ENCODE peak calls at places on chromosome 11, in five cellular contexts. One of them, this sample, is unnamed.

GRCh38 chr11:688681-689080 is 6.3 kb downstream of the DEAF1 start:
- DNase-seq in HCT116: no peak
- DNase-seq in K562: no peak
- DNase-seq in H1: no peak
- DNase-seq in GM12878: no peak
- DNase-seq in this sample: no peak

GRCh38 chr11:120128392-120129172 is 9.3 kb downstream of the TRIM29 start:
- DNase-seq in HCT116: no peak
- DNase-seq in H1: no peak
- DNase-seq in K562: no peak
- DNase-seq in GM12878: no peak
- DNase-seq in this sample: peak

GRCh38 chr11:101862410-101863233 is 52.2 kb upstream of the CEP126 start:
- DNase-seq in H1: no peak
- DNase-seq in K562: no peak
- DNase-seq in GM12878: no peak
- DNase-seq in HCT116: peak
- DNase-seq in this sample: peak

GRCh38 chr11:72375241-72375640 is 59.1 kb downstream of the CLPB start:
- DNase-seq in K562: no peak
- DNase-seq in H1: no peak
- DNase-seq in HCT116: no peak
- DNase-seq in GM12878: no peak
- DNase-seq in this sample: no peak

GRCh38 chr11:69321877-69322350 is 28.0 kb downstream of the MYEOV start:
- DNase-seq in K562: no peak
- DNase-seq in H1: no peak
- DNase-seq in GM12878: no peak
- DNase-seq in HCT116: no peak
- DNase-seq in this sample: no peak

GRCh38 chr11:3840870-3841425 is at the start of gene RHOG:
- DNase-seq in K562: peak
- DNase-seq in HCT116: no peak
- DNase-seq in GM12878: no peak
- DNase-seq in H1: no peak
- DNase-seq in this sample: peak

GRCh38 chr11:8839957-8840945 is 70.7 kb upstream of the AKIP1 start:
- DNase-seq in HCT116: no peak
- DNase-seq in H1: no peak
- DNase-seq in K562: no peak
- DNase-seq in GM12878: no peak
- DNase-seq in this sample: no peak

GRCh38 chr11:111759375-111759774 is 6.8 kb downstream of the PPP2R1B start:
- DNase-seq in HCT116: no peak
- DNase-seq in H1: no peak
- DNase-seq in GM12878: no peak
- DNase-seq in K562: no peak
- DNase-seq in this sample: no peak

GRCh38 chr11:43837879-43838278 is 42.8 kb upstream of the ALKBH3 start:
- DNase-seq in K562: no peak
- DNase-seq in HCT116: no peak
- DNase-seq in GM12878: no peak
- DNase-seq in H1: no peak
- DNase-seq in this sample: no peak

GRCh38 chr11:72069787-72070251 is 10.5 kb downstream of the NUMA1 start:
- DNase-seq in HCT116: peak
- DNase-seq in GM12878: no peak
- DNase-seq in K562: peak
- DNase-seq in H1: no peak
- DNase-seq in this sample: no peak

GRCh38 chr11:40306938-40307548 is 1152.4 kb downstream of the LRRC4C start:
- DNase-seq in GM12878: no peak
- DNase-seq in HCT116: no peak
- DNase-seq in H1: no peak
- DNase-seq in K562: peak
- DNase-seq in this sample: peak
- TF ChIP-seq JUND in GM12878: no peak
- TF ChIP-seq JUND in HCT116: no peak
- TF ChIP-seq JUND in H1: no peak
- TF ChIP-seq JUND in K562: no peak
- TF ChIP-seq JUND in this sample: no peak

GRCh38 chr11:20088368-20089260 is 71.7 kb downstream of the DBX1 start:
- DNase-seq in H1: no peak
- DNase-seq in K562: no peak
- DNase-seq in HCT116: no peak
- DNase-seq in GM12878: no peak
- DNase-seq in this sample: no peak

GRCh38 chr11:20090654-20091374 is 69.5 kb downstream of the DBX1 start:
- DNase-seq in H1: no peak
- DNase-seq in K562: peak
- DNase-seq in GM12878: no peak
- DNase-seq in HCT116: no peak
- DNase-seq in this sample: no peak

GRCh38 chr11:20087118-20087521 is 73.2 kb downstream of the DBX1 start:
- DNase-seq in HCT116: no peak
- DNase-seq in K562: no peak
- DNase-seq in H1: no peak
- DNase-seq in GM12878: no peak
- DNase-seq in this sample: no peak

GRCh38 chr11:20089796-20090653 is 70.2 kb downstream of the DBX1 start:
- DNase-seq in HCT116: no peak
- DNase-seq in H1: no peak
- DNase-seq in K562: peak
- DNase-seq in GM12878: no peak
- DNase-seq in this sample: no peak

GRCh38 chr11:20089357-20089756 is 70.9 kb downstream of the DBX1 start:
- DNase-seq in H1: no peak
- DNase-seq in GM12878: no peak
- DNase-seq in K562: no peak
- DNase-seq in HCT116: no peak
- DNase-seq in this sample: no peak
- TF ChIP-seq JUND in H1: no peak
- TF ChIP-seq JUND in GM12878: no peak
- TF ChIP-seq JUND in K562: no peak
- TF ChIP-seq JUND in HCT116: no peak
- TF ChIP-seq JUND in this sample: no peak

GRCh38 chr11:15779518-15779917 is 576.8 kb downstream of the SOX6 start:
- DNase-seq in H1: no peak
- DNase-seq in GM12878: no peak
- DNase-seq in K562: no peak
- DNase-seq in HCT116: no peak
- DNase-seq in this sample: no peak
- TF ChIP-seq JUND in H1: no peak
- TF ChIP-seq JUND in GM12878: no peak
- TF ChIP-seq JUND in K562: no peak
- TF ChIP-seq JUND in HCT116: no peak
- TF ChIP-seq JUND in this sample: no peak

GRCh38 chr11:31817621-31818493 is 6.7 kb upstream of the PAX6 start:
- DNase-seq in H1: no peak
- DNase-seq in GM12878: no peak
- DNase-seq in HCT116: no peak
- DNase-seq in K562: no peak
- DNase-seq in this sample: no peak
- TF ChIP-seq JUND in H1: no peak
- TF ChIP-seq JUND in GM12878: no peak
- TF ChIP-seq JUND in HCT116: no peak
- TF ChIP-seq JUND in K562: no peak
- TF ChIP-seq JUND in this sample: no peak

DNA sequence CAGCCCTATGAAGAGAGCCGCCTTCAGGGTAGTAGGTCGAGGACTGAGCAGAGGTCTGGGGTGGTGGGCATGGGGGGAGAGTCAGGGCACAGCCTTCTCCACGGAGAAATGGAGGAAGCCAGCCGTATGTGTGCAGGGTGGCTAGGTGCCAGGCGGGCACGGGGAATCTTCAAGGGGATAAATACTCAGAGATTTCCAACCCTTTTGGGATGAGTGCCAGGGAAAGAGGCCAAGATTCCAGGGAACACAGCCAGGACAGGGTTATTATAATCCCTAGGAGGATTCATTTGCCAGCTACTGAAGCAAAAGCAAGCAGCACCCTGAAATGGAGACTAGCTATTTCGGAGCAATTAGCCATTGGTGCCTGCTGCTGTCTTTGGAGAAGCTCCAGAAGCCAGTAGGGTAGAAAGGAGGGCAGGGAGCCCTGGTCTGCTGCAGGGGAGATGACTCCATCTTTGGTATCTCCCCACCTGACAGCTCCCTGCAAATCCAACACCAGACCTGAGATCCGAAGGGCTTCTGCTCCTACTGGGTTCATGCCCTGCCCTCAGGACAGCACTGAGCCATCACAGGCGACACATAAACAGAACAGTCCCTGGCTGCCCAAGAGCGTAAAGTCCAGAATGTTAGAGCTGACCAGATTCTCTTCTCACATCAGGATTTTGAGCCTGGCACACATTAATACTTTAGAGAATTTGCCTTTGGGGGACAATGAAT is 174.5 kb upstream of the NTM start:
- DNase-seq in H1: no peak
- DNase-seq in K562: no peak
- DNase-seq in GM12878: no peak
- DNase-seq in HCT116: no peak
- DNase-seq in this sample: peak
- TF ChIP-seq JUND in H1: no peak
- TF ChIP-seq JUND in K562: no peak
- TF ChIP-seq JUND in GM12878: no peak
- TF ChIP-seq JUND in HCT116: no peak
- TF ChIP-seq JUND in this sample: no peak

DNA sequence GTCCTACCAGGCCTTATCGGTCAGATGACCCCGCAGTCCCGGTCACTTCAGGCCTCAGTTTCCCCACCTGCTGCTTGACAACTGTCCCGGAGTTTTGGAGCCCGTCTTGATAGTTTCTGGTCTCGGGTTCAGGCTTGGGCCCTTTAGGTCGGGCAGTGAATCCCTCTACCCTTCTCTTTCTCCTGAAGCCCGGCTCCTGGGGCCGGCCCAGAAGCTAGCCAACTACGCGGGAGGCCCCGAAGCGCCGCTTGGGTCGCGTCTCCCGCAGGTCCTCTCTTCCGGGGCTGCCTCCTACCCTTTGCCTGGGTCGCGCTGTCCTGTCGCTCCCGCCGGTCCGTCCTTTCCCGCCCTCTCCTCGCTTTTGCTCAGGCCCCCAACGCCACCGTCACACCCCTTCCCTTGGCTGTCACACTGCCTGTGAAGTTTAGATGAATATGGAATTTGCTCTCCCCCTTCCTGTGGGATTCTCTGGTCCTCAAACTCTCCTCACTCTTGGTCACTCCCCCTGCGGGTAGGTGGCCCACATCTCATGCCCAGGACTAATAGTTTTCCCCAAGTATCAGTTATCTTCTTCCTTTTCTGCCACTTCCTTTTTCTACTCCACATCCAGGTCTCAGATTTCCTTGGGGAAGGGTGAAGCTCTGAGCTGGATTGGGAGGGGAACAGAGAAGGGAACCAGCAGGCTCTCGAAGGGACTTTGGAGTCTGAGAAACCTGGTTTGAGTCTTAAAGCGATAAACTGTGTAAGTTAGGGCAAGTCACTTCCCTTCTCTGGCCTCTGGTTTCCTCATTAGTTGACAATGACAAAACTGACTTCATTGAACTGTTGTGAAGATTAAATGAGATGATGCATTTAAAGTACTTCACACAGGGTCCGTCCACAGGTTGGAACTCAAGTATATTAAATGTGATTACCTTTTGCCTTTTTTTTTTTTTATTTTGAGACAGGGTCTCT is 791 bp downstream of the RAB1B start:
- DNase-seq in GM12878: no peak
- DNase-seq in H1: no peak
- DNase-seq in K562: peak
- DNase-seq in HCT116: no peak
- DNase-seq in this sample: peak
- TF ChIP-seq JUND in GM12878: no peak
- TF ChIP-seq JUND in H1: no peak
- TF ChIP-seq JUND in K562: no peak
- TF ChIP-seq JUND in HCT116: no peak
- TF ChIP-seq JUND in this sample: no peak

GRCh38 chr11:118321386-118322082 is 17.0 kb downstream of the CD3E start:
- DNase-seq in H1: no peak
- DNase-seq in K562: no peak
- DNase-seq in HCT116: no peak
- DNase-seq in GM12878: no peak
- DNase-seq in this sample: peak
- TF ChIP-seq JUND in H1: no peak
- TF ChIP-seq JUND in K562: no peak
- TF ChIP-seq JUND in HCT116: no peak
- TF ChIP-seq JUND in GM12878: no peak
- TF ChIP-seq JUND in this sample: no peak

DNA sequence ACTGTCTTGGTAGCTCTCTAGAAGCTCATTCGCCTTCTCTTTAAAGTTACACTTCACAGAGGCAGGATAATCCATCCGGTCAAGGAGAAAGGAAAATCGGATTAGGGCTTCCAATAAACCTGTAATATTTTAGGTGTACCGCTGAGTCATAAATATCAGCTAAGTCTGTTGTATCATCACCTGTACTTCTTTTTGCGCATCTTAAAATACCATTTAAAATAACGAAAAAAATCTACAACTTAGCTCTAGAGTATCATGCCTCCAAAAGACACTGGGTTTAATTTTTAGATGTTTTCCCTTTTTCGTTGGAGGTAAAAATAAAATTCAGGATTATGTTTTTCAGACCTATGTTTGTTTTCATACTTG is 41.5 kb upstream of the INCENP start:
- DNase-seq in H1: no peak
- DNase-seq in GM12878: no peak
- DNase-seq in K562: no peak
- DNase-seq in HCT116: no peak
- DNase-seq in this sample: no peak
- TF ChIP-seq JUND in H1: no peak
- TF ChIP-seq JUND in GM12878: no peak
- TF ChIP-seq JUND in K562: no peak
- TF ChIP-seq JUND in HCT116: no peak
- TF ChIP-seq JUND in this sample: no peak

DNA sequence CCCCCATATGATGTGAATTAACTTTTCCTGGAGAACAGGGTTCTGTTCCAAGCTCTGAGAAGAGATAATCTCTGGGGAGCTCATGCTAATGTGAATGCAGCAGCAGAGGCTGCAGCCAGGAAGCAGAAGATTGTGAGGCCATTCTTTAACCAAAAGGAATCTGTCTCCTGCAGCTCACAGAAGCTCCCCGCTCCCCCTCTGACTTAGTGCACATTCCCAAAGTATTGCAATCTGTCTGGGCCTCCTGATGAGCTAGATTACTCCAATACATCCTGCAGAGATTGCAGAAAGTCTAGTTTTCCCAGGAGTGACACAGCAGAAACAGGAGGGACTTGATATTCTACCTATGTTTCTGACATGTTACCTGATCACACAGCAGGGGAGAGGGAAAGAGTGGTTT is 420.6 kb upstream of the FAT3 start:
- DNase-seq in K562: no peak
- DNase-seq in GM12878: no peak
- DNase-seq in HCT116: no peak
- DNase-seq in H1: peak
- DNase-seq in this sample: no peak
- TF ChIP-seq JUND in K562: no peak
- TF ChIP-seq JUND in GM12878: no peak
- TF ChIP-seq JUND in HCT116: no peak
- TF ChIP-seq JUND in H1: no peak
- TF ChIP-seq JUND in this sample: no peak

DNA sequence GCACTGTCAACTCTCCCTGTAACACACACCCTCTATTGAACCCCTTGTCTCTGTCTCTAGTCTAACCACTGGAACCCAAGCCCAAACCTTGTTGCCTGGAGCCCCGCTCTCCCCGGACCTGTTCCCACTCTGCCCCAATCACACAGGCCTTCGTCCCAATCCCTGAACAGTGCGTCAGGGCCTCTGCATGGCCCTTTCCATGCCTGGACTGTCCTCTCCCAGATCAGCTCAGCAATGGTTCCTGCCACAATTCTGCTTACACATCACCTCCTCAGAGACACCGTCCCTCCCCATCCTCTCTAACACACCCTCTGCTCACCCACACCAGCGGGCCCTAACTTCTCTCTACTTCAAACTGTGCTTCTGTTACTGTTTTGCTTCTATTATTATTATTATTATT is 1.5 kb downstream of the TREH start:
- DNase-seq in H1: no peak
- DNase-seq in GM12878: no peak
- DNase-seq in K562: no peak
- DNase-seq in HCT116: no peak
- DNase-seq in this sample: no peak
- TF ChIP-seq JUND in H1: no peak
- TF ChIP-seq JUND in GM12878: no peak
- TF ChIP-seq JUND in K562: no peak
- TF ChIP-seq JUND in HCT116: no peak
- TF ChIP-seq JUND in this sample: no peak